ENCODE peak calls at places on chromosomes 6 and 20, in five cellular contexts. U is effector CD4-positive, alpha-beta T cell; R is natural killer cell treated with Interleukin-12 subunit alpha and Interleukin-12 subunit beta and Interleukin-15 and Interleukin-18, amount 100 ng/mL, for 72 hours; B is nephron progenitor cell; P is stimulated activated naive CD4-positive, alpha-beta T cell. A is an unnamed sample.

GRCh38 chr6:119096683-119097310 is 18.3 kb upstream of the FAM184A start:
- DNase-seq in U (no peak), R (no peak), B (no peak), P (peak; percentile 15), A (no peak)

GRCh38 chr20:24664266-24664986 is 195.0 kb downstream of the SYNDIG1 start:
- DNase-seq in U (no peak), R (no peak), B (no peak), P (no peak), A (no peak)

GRCh38 chr20:25580711-25581110 is 4.6 kb downstream of the NINL start:
- DNase-seq in U (no peak), R (no peak), B (no peak), P (no peak), A (no peak)

GRCh38 chr6:55922406-55922805 is 47.0 kb upstream of the BMP5 start:
- DNase-seq in U (no peak), R (no peak), B (no peak), P (no peak), A (no peak)

GRCh38 chr6:435442-436307 is 44.1 kb downstream of the IRF4 start:
- DNase-seq in U (no peak), R (no peak), B (no peak), P (no peak), A (no peak)

GRCh38 chr6:151293621-151294020 is 53.9 kb downstream of the AKAP12 start:
- DNase-seq in U (no peak), R (no peak), B (no peak), P (no peak), A (no peak)

GRCh38 chr6:3473773-3474172 is 16.9 kb upstream of the SLC22A23 start:
- DNase-seq in U (no peak), R (no peak), B (no peak), P (no peak), A (no peak)

GRCh38 chr6:90068264-90068663 is 174.0 kb downstream of the GJA10 start:
- DNase-seq in U (no peak), R (no peak), B (no peak), P (no peak), A (no peak)

GRCh38 chr6:144898052-144898689 is 613.0 kb downstream of the UTRN start:
- DNase-seq in U (no peak), R (no peak), B (no peak), P (no peak), A (no peak)

GRCh38 chr20:20005381-20005780 is 11.8 kb upstream of the NAA20 start:
- DNase-seq in U (no peak), R (no peak), B (no peak), P (no peak), A (no peak)

GRCh38 chr6:3001773-3002293 is 2.1 kb downstream of the NQO2 start:
- DNase-seq in U (peak; percentile 5), R (no peak), B (no peak), P (peak; percentile 18), A (no peak)

GRCh38 chr6:72689107-72689954 is 67.5 kb downstream of the KCNQ5 start:
- DNase-seq in U (no peak), R (no peak), B (no peak), P (no peak), A (no peak)

GRCh38 chr6:87473419-87473903 is 687 bp downstream of the SLC35A1 start:
- DNase-seq in U (peak; percentile 49), R (no peak), B (no peak), P (no peak), A (no peak)

GRCh38 chr20:20441259-20441658 is 73.4 kb downstream of the INSM1 start:
- DNase-seq in U (no peak), R (no peak), B (no peak), P (no peak), A (no peak)

GRCh38 chr6:6277418-6277817 is 43.0 kb downstream of the F13A1 start:
- DNase-seq in U (no peak), R (no peak), B (no peak), P (no peak), A (no peak)

GRCh38 chr20:8764289-8764962 is 304.5 kb upstream of the PLCB4 start:
- DNase-seq in U (no peak), R (no peak), B (no peak), P (no peak), A (no peak)

GRCh38 chr6:144158133-144158532 is 7.8 kb downstream of the STX11 start:
- DNase-seq in U (no peak), R (no peak), B (no peak), P (no peak), A (no peak)

GRCh38 chr6:41707565-41708200 is 27.7 kb downstream of the TFEB start:
- DNase-seq in U (peak; percentile 10), R (no peak), B (no peak), P (peak; percentile 66), A (no peak)

GRCh38 chr20:63014710-63015109 is 7.9 kb upstream of the BHLHE23 start:
- DNase-seq in U (no peak), R (no peak), B (peak; percentile 75), P (no peak), A (no peak)

GRCh38 chr6:156167289-156168076 is 609.7 kb upstream of the ARID1B start:
- DNase-seq in U (no peak), R (no peak), B (no peak), P (peak; percentile 52), A (no peak)

GRCh38 chr6:84581494-84582259 is 182.7 kb downstream of the TBX18 start:
- DNase-seq in U (no peak), R (no peak), B (no peak), P (no peak), A (no peak)

GRCh38 chr20:42366626-42367025 is 748.4 kb upstream of the CHD6 start:
- DNase-seq in U (no peak), R (no peak), B (peak; percentile 55), P (no peak), A (no peak)

GRCh38 chr6:43705996-43706395 is 18.4 kb upstream of the MRPS18A start:
- DNase-seq in U (no peak), R (no peak), B (no peak), P (no peak), A (no peak)

GRCh38 chr20:52103911-52104545 is 87.6 kb downstream of the ZFP64 start:
- DNase-seq in U (no peak), R (no peak), B (peak; percentile 44), P (no peak), A (no peak)

GRCh38 chr6:32153835-32154513 is at the start of gene PPT2:
- DNase-seq in U (peak; percentile 51), R (peak; percentile 84), B (peak; percentile 80), P (peak; percentile 82), A (peak; percentile 55)

GRCh38 chr6:119147101-119148053 is 68.9 kb upstream of the FAM184A start:
- DNase-seq in U (no peak), R (no peak), B (no peak), P (no peak), A (peak; percentile 28)

GRCh38 chr6:19869464-19869863 is 32.3 kb downstream of the ID4 start:
- DNase-seq in U (no peak), R (no peak), B (no peak), P (no peak), A (no peak)

GRCh38 chr6:83098589-83098988 is 31.1 kb downstream of the DOP1A start:
- DNase-seq in U (no peak), R (no peak), B (no peak), P (no peak), A (no peak)

GRCh38 chr20:37075932-37076685 is 19.7 kb downstream of the RBL1 start:
- DNase-seq in U (no peak), R (no peak), B (no peak), P (no peak), A (no peak)

GRCh38 chr6:134706806-134707205 is 243.1 kb downstream of the ALDH8A1 start:
- DNase-seq in U (no peak), R (no peak), B (no peak), P (no peak), A (no peak)

GRCh38 chr6:29762051-29762450 is 38.8 kb downstream of the HLA-F start:
- DNase-seq in U (no peak), R (no peak), B (no peak), P (no peak), A (no peak)

GRCh38 chr20:40966103-40966502 is 62.5 kb upstream of the TOP1 start:
- DNase-seq in U (no peak), R (no peak), B (peak; percentile 32), P (no peak), A (no peak)

GRCh38 chr20:25525857-25526256 is 59.5 kb downstream of the NINL start:
- DNase-seq in U (no peak), R (no peak), B (no peak), P (no peak), A (no peak)

GRCh38 chr6:138526822-138527235 is 27.5 kb upstream of the NHSL1 start:
- DNase-seq in U (no peak), R (no peak), B (no peak), P (no peak), A (no peak)

GRCh38 chr6:38034269-38034914 is 214.9 kb downstream of the ZFAND3 start:
- DNase-seq in U (no peak), R (no peak), B (no peak), P (no peak), A (no peak)